ENCODE peak calls at places on chromosomes 12 and 14, in five cellular contexts. I, U, Z, J and D are unnamed samples.
A peak's percentile ranks its signal among the peaks of the same experiment; 100 is the strongest.

GRCh38 chr14:101194356-101195308 is 291.1 kb upstream of the RTL1 start:
- DNase-seq in Z (no peak), U (no peak), J (no peak), I (no peak), D (no peak)

GRCh38 chr12:1206118-1206734 is 215.2 kb downstream of the ERC1 start:
- DNase-seq in Z (no peak), J (no peak), I (no peak), U (no peak), D (no peak)

GRCh38 chr14:101894365-101895113 is 69.8 kb upstream of the DYNC1H1 start:
- DNase-seq in Z (no peak), U (no peak), J (no peak), I (no peak), D (no peak)

GRCh38 chr12:18383203-18383602 is 121.9 kb downstream of the PIK3C2G start:
- DNase-seq in U (no peak), Z (no peak), I (peak; percentile 62), J (peak; percentile 67), D (no peak)

GRCh38 chr12:121611306-121611705 is 15.0 kb upstream of the ORAI1 start:
- DNase-seq in I (no peak), J (no peak), U (no peak), Z (no peak), D (no peak)

GRCh38 chr12:76035045-76035444 is 3.5 kb upstream of the PHLDA1 start:
- DNase-seq in I (no peak), Z (no peak), J (no peak), U (peak; percentile 35), D (no peak)

GRCh38 chr12:8146416-8146771 is 10.4 kb upstream of the ZNF705A start:
- DNase-seq in J (no peak), Z (no peak), U (no peak), I (no peak), D (no peak)

GRCh38 chr12:97321640-97322039 is 141.0 kb upstream of the RMST start:
- DNase-seq in Z (no peak), I (no peak), U (no peak), J (no peak), D (no peak)

GRCh38 chr12:14960548-14961465 is 594 bp downstream of the ARHGDIB start:
- DNase-seq in I (no peak), U (peak; percentile 37), Z (no peak), J (no peak), D (no peak)

GRCh38 chr12:89350661-89351488 is 1.4 kb downstream of the DUSP6 start:
- DNase-seq in Z (no peak), U (no peak), I (no peak), J (no peak), D (no peak)

GRCh38 chr14:62143235-62143634 is 381.0 kb downstream of the SNAPC1 start:
- DNase-seq in I (no peak), J (no peak), Z (no peak), U (no peak), D (no peak)

GRCh38 chr14:77823378-77823777 is 23.5 kb downstream of the ADCK1 start:
- DNase-seq in U (no peak), Z (no peak), I (no peak), J (no peak), D (no peak)

GRCh38 chr12:39392154-39392925 is 50.6 kb downstream of the KIF21A start:
- DNase-seq in J (no peak), U (no peak), Z (no peak), I (no peak), D (no peak)

GRCh38 chr12:597926-598568 is 65.2 kb downstream of the NINJ2 start:
- DNase-seq in U (no peak), Z (no peak), J (no peak), I (no peak), D (no peak)

GRCh38 chr12:124592050-124592449 is 24.6 kb upstream of the NCOR2 start:
- DNase-seq in U (no peak), Z (no peak), I (no peak), J (no peak), D (no peak)

GRCh38 chr12:56126732-56127239 is 1.3 kb upstream of the ESYT1 start:
- DNase-seq in Z (no peak), I (no peak), U (peak; percentile 77), J (no peak), D (no peak)

GRCh38 chr14:91252901-91253794 is 8.6 kb upstream of the GPR68 start:
- DNase-seq in U (peak; percentile 66), J (no peak), Z (no peak), I (no peak), D (no peak)

GRCh38 chr14:39419272-39419671 is 13.0 kb downstream of the FBXO33 start:
- DNase-seq in I (peak; percentile 6), J (peak; percentile 35), Z (no peak), U (no peak), D (no peak)

GRCh38 chr14:86796221-86797074 is 1196.5 kb downstream of the GALC start:
- DNase-seq in I (no peak), U (no peak), J (peak; percentile 69), Z (no peak), D (no peak)

GRCh38 chr14:22448905-22449611 is 140.0 kb downstream of the DAD1 start:
- DNase-seq in U (no peak), I (no peak), J (no peak), Z (no peak), D (no peak)

GRCh38 chr12:6770094-6770493 is 2.2 kb upstream of the LAG3 start:
- DNase-seq in U (no peak), Z (no peak), J (no peak), I (no peak), D (no peak)

GRCh38 chr12:65659681-65660080 is 164.6 kb upstream of the HMGA2 start:
- DNase-seq in U (peak; percentile 37), I (no peak), J (no peak), Z (no peak), D (no peak)

GRCh38 chr14:65345264-65345663 is 67.3 kb upstream of the FUT8 start:
- DNase-seq in U (no peak), I (no peak), J (no peak), Z (no peak), D (no peak)

GRCh38 chr14:97162621-97163020 is 365.4 kb downstream of the VRK1 start:
- DNase-seq in Z (no peak), J (no peak), I (no peak), U (no peak), D (no peak)

GRCh38 chr12:12278899-12279298 is 12.1 kb upstream of the LRP6 start:
- DNase-seq in I (no peak), J (no peak), U (no peak), Z (no peak), D (no peak)

DNA sequence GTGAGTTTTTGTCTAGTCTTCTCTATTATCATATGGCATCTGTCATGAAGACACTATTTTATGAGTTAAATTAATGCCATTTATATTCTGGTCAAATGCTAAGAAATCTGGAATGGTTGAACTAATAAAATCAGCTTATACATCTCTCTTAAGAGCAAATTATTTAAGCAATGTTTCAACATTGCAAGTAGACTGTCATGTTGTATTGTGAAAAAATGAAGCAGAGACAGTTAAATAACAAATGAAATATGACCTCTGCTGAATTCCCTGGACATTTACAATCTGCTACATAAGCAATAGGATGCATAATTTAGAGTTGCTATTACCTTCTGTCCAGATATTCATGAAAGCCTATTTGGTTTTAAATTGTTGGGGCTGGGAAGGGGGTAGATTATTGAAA is 30.6 kb downstream of the NAV3 start:
- DNase-seq in Z (no peak), I (no peak), U (no peak), J (no peak), D (no peak)
- TF ChIP-seq EP300 in Z (no peak), I (no peak), U (no peak), J (no peak), D (no peak)

GRCh38 chr14:103693514-103693913 is 21.7 kb downstream of the XRCC3 start:
- DNase-seq in U (no peak), J (no peak), I (no peak), Z (no peak), D (no peak)

GRCh38 chr14:103692159-103692558 is 23.1 kb downstream of the XRCC3 start:
- DNase-seq in Z (no peak), J (no peak), U (no peak), I (no peak), D (peak; percentile 20)

GRCh38 chr14:103694572-103695026 is 20.7 kb downstream of the XRCC3 start:
- DNase-seq in I (no peak), J (no peak), Z (no peak), U (no peak), D (no peak)

GRCh38 chr14:103690332-103690731 is 24.9 kb downstream of the XRCC3 start:
- DNase-seq in I (no peak), Z (no peak), J (no peak), U (no peak), D (no peak)

GRCh38 chr14:103692871-103693270 is 22.4 kb downstream of the XRCC3 start:
- DNase-seq in U (no peak), J (no peak), Z (no peak), I (no peak), D (no peak)
- TF ChIP-seq HDAC2 in U (no peak), J (no peak), Z (no peak), I (no peak), D (no peak)

GRCh38 chr14:69262516-69262915 is 2.6 kb downstream of the GALNT16 start:
- DNase-seq in J (no peak), I (no peak), Z (no peak), U (no peak), D (no peak)

GRCh38 chr14:69260246-69260978 is 454 bp downstream of the GALNT16 start:
- DNase-seq in Z (no peak), J (no peak), I (peak; percentile 47), U (no peak), D (no peak)

GRCh38 chr14:69260979-69261605 is 1.1 kb downstream of the GALNT16 start:
- DNase-seq in U (peak; percentile 19), Z (no peak), I (peak; percentile 43), J (no peak), D (no peak)

GRCh38 chr14:69263364-69263763 is 3.4 kb downstream of the GALNT16 start:
- DNase-seq in J (no peak), I (no peak), Z (no peak), U (no peak), D (no peak)

GRCh38 chr14:69261761-69262331 is 1.9 kb downstream of the GALNT16 start:
- DNase-seq in J (peak; percentile 69), U (no peak), Z (no peak), I (peak; percentile 23), D (no peak)
- TF ChIP-seq EP300 in J (no peak), U (no peak), Z (no peak), I (no peak), D (no peak)

DNA sequence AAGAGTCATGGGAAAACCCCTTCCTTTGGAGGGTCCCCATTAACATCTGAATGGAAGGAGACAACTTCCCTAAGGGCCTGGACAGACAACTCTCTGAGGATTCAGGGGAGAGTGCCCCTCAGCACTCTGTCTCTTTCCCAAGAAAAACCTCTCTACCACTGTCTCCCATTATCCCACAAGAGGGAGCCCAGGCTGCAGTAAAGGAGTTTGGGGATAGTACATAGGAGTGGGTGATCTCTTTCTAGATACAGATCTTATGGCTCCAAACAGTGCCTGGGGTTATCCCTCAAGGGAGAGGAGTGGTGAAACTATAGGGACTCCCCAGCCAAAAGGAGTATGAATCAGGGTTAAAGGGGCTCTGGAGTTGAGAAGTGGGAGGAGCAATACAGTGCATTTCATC is 6.1 kb downstream of the WNT10B start:
- DNase-seq in J (no peak), Z (peak; percentile 36), I (no peak), U (no peak), D (no peak)
- TF ChIP-seq HDAC2 in J (no peak), Z (no peak), I (no peak), U (no peak), D (no peak)